ENCODE peak calls at places on chromosomes 5 and 9, in nine cellular contexts. One of them, this sample, is unnamed.

GRCh38 chr5:82312373-82312856 is 34.3 kb upstream of the RPS23 start:
- DNase-seq in activated CD4-positive, alpha-beta T cell treated with anti-CD3 and anti-CD28 coated beads, Interleukin-2, amount 50 U/mL, for 48 hours: peak
- DNase-seq in SHP77 treated with DMSO at 0.1 percent for 48 hours: peak
- DNase-seq in stimulated activated CD4-positive, alpha-beta T cell treated with anti-CD3 and anti-CD28 coated beads, Interleukin-2, amount 100 ng/mL, for 24 hours: peak
- DNase-seq in activated naive CD4-positive, alpha-beta T cell treated with anti-CD3 and anti-CD28 coated beads, Interleukin-2, amount 50 U/mL, for 16 hours: peak
- DNase-seq in A549: peak
- DNase-seq in cardiac fibroblast: peak
- DNase-seq in iris pigment epithelial cell: peak
- DNase-seq in AG09309: no peak
- DNase-seq in this sample: peak

GRCh38 chr9:127123239-127123935 is 952 bp upstream of the ANGPTL2 start:
- DNase-seq in activated CD4-positive, alpha-beta T cell treated with anti-CD3 and anti-CD28 coated beads, Interleukin-2, amount 50 U/mL, for 48 hours: no peak
- DNase-seq in SHP77 treated with DMSO at 0.1 percent for 48 hours: no peak
- DNase-seq in stimulated activated CD4-positive, alpha-beta T cell treated with anti-CD3 and anti-CD28 coated beads, Interleukin-2, amount 100 ng/mL, for 24 hours: no peak
- DNase-seq in activated naive CD4-positive, alpha-beta T cell treated with anti-CD3 and anti-CD28 coated beads, Interleukin-2, amount 50 U/mL, for 16 hours: no peak
- DNase-seq in A549: no peak
- DNase-seq in cardiac fibroblast: no peak
- DNase-seq in iris pigment epithelial cell: no peak
- DNase-seq in AG09309: no peak
- DNase-seq in this sample: no peak

GRCh38 chr5:131514316-131515275 is 120.4 kb downstream of the RAPGEF6 start:
- DNase-seq in activated CD4-positive, alpha-beta T cell treated with anti-CD3 and anti-CD28 coated beads, Interleukin-2, amount 50 U/mL, for 48 hours: no peak
- DNase-seq in SHP77 treated with DMSO at 0.1 percent for 48 hours: no peak
- DNase-seq in stimulated activated CD4-positive, alpha-beta T cell treated with anti-CD3 and anti-CD28 coated beads, Interleukin-2, amount 100 ng/mL, for 24 hours: no peak
- DNase-seq in activated naive CD4-positive, alpha-beta T cell treated with anti-CD3 and anti-CD28 coated beads, Interleukin-2, amount 50 U/mL, for 16 hours: no peak
- DNase-seq in A549: no peak
- DNase-seq in cardiac fibroblast: peak
- DNase-seq in iris pigment epithelial cell: peak
- DNase-seq in AG09309: no peak
- DNase-seq in this sample: no peak

GRCh38 chr5:179023528-179024189 is at the start of gene ZNF879:
- DNase-seq in activated CD4-positive, alpha-beta T cell treated with anti-CD3 and anti-CD28 coated beads, Interleukin-2, amount 50 U/mL, for 48 hours: peak
- DNase-seq in SHP77 treated with DMSO at 0.1 percent for 48 hours: peak
- DNase-seq in stimulated activated CD4-positive, alpha-beta T cell treated with anti-CD3 and anti-CD28 coated beads, Interleukin-2, amount 100 ng/mL, for 24 hours: peak
- DNase-seq in activated naive CD4-positive, alpha-beta T cell treated with anti-CD3 and anti-CD28 coated beads, Interleukin-2, amount 50 U/mL, for 16 hours: peak
- DNase-seq in A549: peak
- DNase-seq in cardiac fibroblast: peak
- DNase-seq in iris pigment epithelial cell: peak
- DNase-seq in AG09309: peak
- DNase-seq in this sample: no peak

GRCh38 chr5:157761690-157762611 is 18.4 kb downstream of the LSM11 start:
- DNase-seq in activated CD4-positive, alpha-beta T cell treated with anti-CD3 and anti-CD28 coated beads, Interleukin-2, amount 50 U/mL, for 48 hours: no peak
- DNase-seq in SHP77 treated with DMSO at 0.1 percent for 48 hours: peak
- DNase-seq in stimulated activated CD4-positive, alpha-beta T cell treated with anti-CD3 and anti-CD28 coated beads, Interleukin-2, amount 100 ng/mL, for 24 hours: no peak
- DNase-seq in activated naive CD4-positive, alpha-beta T cell treated with anti-CD3 and anti-CD28 coated beads, Interleukin-2, amount 50 U/mL, for 16 hours: no peak
- DNase-seq in A549: peak
- DNase-seq in cardiac fibroblast: peak
- DNase-seq in iris pigment epithelial cell: peak
- DNase-seq in AG09309: peak
- DNase-seq in this sample: peak

GRCh38 chr5:80990971-80991370 is 30.8 kb downstream of the RASGRF2 start:
- DNase-seq in activated CD4-positive, alpha-beta T cell treated with anti-CD3 and anti-CD28 coated beads, Interleukin-2, amount 50 U/mL, for 48 hours: no peak
- DNase-seq in SHP77 treated with DMSO at 0.1 percent for 48 hours: no peak
- DNase-seq in stimulated activated CD4-positive, alpha-beta T cell treated with anti-CD3 and anti-CD28 coated beads, Interleukin-2, amount 100 ng/mL, for 24 hours: no peak
- DNase-seq in activated naive CD4-positive, alpha-beta T cell treated with anti-CD3 and anti-CD28 coated beads, Interleukin-2, amount 50 U/mL, for 16 hours: no peak
- DNase-seq in A549: no peak
- DNase-seq in cardiac fibroblast: no peak
- DNase-seq in iris pigment epithelial cell: peak
- DNase-seq in AG09309: no peak
- DNase-seq in this sample: peak

GRCh38 chr9:97617939-97618416 is 15.2 kb downstream of the TSTD2 start:
- DNase-seq in activated CD4-positive, alpha-beta T cell treated with anti-CD3 and anti-CD28 coated beads, Interleukin-2, amount 50 U/mL, for 48 hours: no peak
- DNase-seq in SHP77 treated with DMSO at 0.1 percent for 48 hours: no peak
- DNase-seq in stimulated activated CD4-positive, alpha-beta T cell treated with anti-CD3 and anti-CD28 coated beads, Interleukin-2, amount 100 ng/mL, for 24 hours: no peak
- DNase-seq in activated naive CD4-positive, alpha-beta T cell treated with anti-CD3 and anti-CD28 coated beads, Interleukin-2, amount 50 U/mL, for 16 hours: no peak
- DNase-seq in A549: no peak
- DNase-seq in cardiac fibroblast: no peak
- DNase-seq in iris pigment epithelial cell: no peak
- DNase-seq in AG09309: no peak
- DNase-seq in this sample: no peak

GRCh38 chr5:76682395-76682794 is 33.5 kb upstream of the F2R start:
- DNase-seq in activated CD4-positive, alpha-beta T cell treated with anti-CD3 and anti-CD28 coated beads, Interleukin-2, amount 50 U/mL, for 48 hours: no peak
- DNase-seq in SHP77 treated with DMSO at 0.1 percent for 48 hours: no peak
- DNase-seq in stimulated activated CD4-positive, alpha-beta T cell treated with anti-CD3 and anti-CD28 coated beads, Interleukin-2, amount 100 ng/mL, for 24 hours: no peak
- DNase-seq in activated naive CD4-positive, alpha-beta T cell treated with anti-CD3 and anti-CD28 coated beads, Interleukin-2, amount 50 U/mL, for 16 hours: no peak
- DNase-seq in A549: no peak
- DNase-seq in cardiac fibroblast: no peak
- DNase-seq in iris pigment epithelial cell: no peak
- DNase-seq in AG09309: no peak
- DNase-seq in this sample: no peak

GRCh38 chr9:127546125-127546832 is 65.8 kb upstream of the STXBP1 start:
- DNase-seq in activated CD4-positive, alpha-beta T cell treated with anti-CD3 and anti-CD28 coated beads, Interleukin-2, amount 50 U/mL, for 48 hours: no peak
- DNase-seq in SHP77 treated with DMSO at 0.1 percent for 48 hours: no peak
- DNase-seq in stimulated activated CD4-positive, alpha-beta T cell treated with anti-CD3 and anti-CD28 coated beads, Interleukin-2, amount 100 ng/mL, for 24 hours: no peak
- DNase-seq in activated naive CD4-positive, alpha-beta T cell treated with anti-CD3 and anti-CD28 coated beads, Interleukin-2, amount 50 U/mL, for 16 hours: no peak
- DNase-seq in A549: no peak
- DNase-seq in cardiac fibroblast: no peak
- DNase-seq in iris pigment epithelial cell: no peak
- DNase-seq in AG09309: no peak
- DNase-seq in this sample: no peak

GRCh38 chr5:34976347-34976746 is 47.0 kb downstream of the DNAJC21 start:
- DNase-seq in activated CD4-positive, alpha-beta T cell treated with anti-CD3 and anti-CD28 coated beads, Interleukin-2, amount 50 U/mL, for 48 hours: no peak
- DNase-seq in SHP77 treated with DMSO at 0.1 percent for 48 hours: no peak
- DNase-seq in stimulated activated CD4-positive, alpha-beta T cell treated with anti-CD3 and anti-CD28 coated beads, Interleukin-2, amount 100 ng/mL, for 24 hours: no peak
- DNase-seq in activated naive CD4-positive, alpha-beta T cell treated with anti-CD3 and anti-CD28 coated beads, Interleukin-2, amount 50 U/mL, for 16 hours: no peak
- DNase-seq in A549: no peak
- DNase-seq in cardiac fibroblast: no peak
- DNase-seq in iris pigment epithelial cell: no peak
- DNase-seq in AG09309: no peak
- DNase-seq in this sample: no peak

GRCh38 chr5:163115011-163115410 is 322.4 kb upstream of the CCNG1 start:
- DNase-seq in activated CD4-positive, alpha-beta T cell treated with anti-CD3 and anti-CD28 coated beads, Interleukin-2, amount 50 U/mL, for 48 hours: no peak
- DNase-seq in SHP77 treated with DMSO at 0.1 percent for 48 hours: no peak
- DNase-seq in stimulated activated CD4-positive, alpha-beta T cell treated with anti-CD3 and anti-CD28 coated beads, Interleukin-2, amount 100 ng/mL, for 24 hours: no peak
- DNase-seq in activated naive CD4-positive, alpha-beta T cell treated with anti-CD3 and anti-CD28 coated beads, Interleukin-2, amount 50 U/mL, for 16 hours: no peak
- DNase-seq in A549: no peak
- DNase-seq in cardiac fibroblast: no peak
- DNase-seq in iris pigment epithelial cell: no peak
- DNase-seq in AG09309: no peak
- DNase-seq in this sample: no peak

GRCh38 chr5:112491257-112491656 is 72.2 kb upstream of the EPB41L4A start:
- DNase-seq in activated CD4-positive, alpha-beta T cell treated with anti-CD3 and anti-CD28 coated beads, Interleukin-2, amount 50 U/mL, for 48 hours: no peak
- DNase-seq in SHP77 treated with DMSO at 0.1 percent for 48 hours: no peak
- DNase-seq in stimulated activated CD4-positive, alpha-beta T cell treated with anti-CD3 and anti-CD28 coated beads, Interleukin-2, amount 100 ng/mL, for 24 hours: no peak
- DNase-seq in activated naive CD4-positive, alpha-beta T cell treated with anti-CD3 and anti-CD28 coated beads, Interleukin-2, amount 50 U/mL, for 16 hours: no peak
- DNase-seq in A549: peak
- DNase-seq in cardiac fibroblast: no peak
- DNase-seq in iris pigment epithelial cell: peak
- DNase-seq in AG09309: no peak
- DNase-seq in this sample: no peak

GRCh38 chr9:7045361-7045760 is 287.6 kb downstream of the KDM4C start:
- DNase-seq in activated CD4-positive, alpha-beta T cell treated with anti-CD3 and anti-CD28 coated beads, Interleukin-2, amount 50 U/mL, for 48 hours: no peak
- DNase-seq in SHP77 treated with DMSO at 0.1 percent for 48 hours: no peak
- DNase-seq in stimulated activated CD4-positive, alpha-beta T cell treated with anti-CD3 and anti-CD28 coated beads, Interleukin-2, amount 100 ng/mL, for 24 hours: no peak
- DNase-seq in activated naive CD4-positive, alpha-beta T cell treated with anti-CD3 and anti-CD28 coated beads, Interleukin-2, amount 50 U/mL, for 16 hours: no peak
- DNase-seq in A549: no peak
- DNase-seq in cardiac fibroblast: no peak
- DNase-seq in iris pigment epithelial cell: peak
- DNase-seq in AG09309: no peak
- DNase-seq in this sample: no peak

GRCh38 chr5:143826909-143827514 is 15.1 kb downstream of the HMHB1 start:
- DNase-seq in activated CD4-positive, alpha-beta T cell treated with anti-CD3 and anti-CD28 coated beads, Interleukin-2, amount 50 U/mL, for 48 hours: peak
- DNase-seq in SHP77 treated with DMSO at 0.1 percent for 48 hours: peak
- DNase-seq in stimulated activated CD4-positive, alpha-beta T cell treated with anti-CD3 and anti-CD28 coated beads, Interleukin-2, amount 100 ng/mL, for 24 hours: peak
- DNase-seq in activated naive CD4-positive, alpha-beta T cell treated with anti-CD3 and anti-CD28 coated beads, Interleukin-2, amount 50 U/mL, for 16 hours: no peak
- DNase-seq in A549: peak
- DNase-seq in cardiac fibroblast: no peak
- DNase-seq in iris pigment epithelial cell: no peak
- DNase-seq in AG09309: no peak
- DNase-seq in this sample: peak

GRCh38 chr5:98775962-98776687 is 2.7 kb downstream of the RGMB start:
- DNase-seq in activated CD4-positive, alpha-beta T cell treated with anti-CD3 and anti-CD28 coated beads, Interleukin-2, amount 50 U/mL, for 48 hours: no peak
- DNase-seq in SHP77 treated with DMSO at 0.1 percent for 48 hours: no peak
- DNase-seq in stimulated activated CD4-positive, alpha-beta T cell treated with anti-CD3 and anti-CD28 coated beads, Interleukin-2, amount 100 ng/mL, for 24 hours: no peak
- DNase-seq in activated naive CD4-positive, alpha-beta T cell treated with anti-CD3 and anti-CD28 coated beads, Interleukin-2, amount 50 U/mL, for 16 hours: no peak
- DNase-seq in A549: no peak
- DNase-seq in cardiac fibroblast: peak
- DNase-seq in iris pigment epithelial cell: peak
- DNase-seq in AG09309: no peak
- DNase-seq in this sample: no peak

GRCh38 chr9:129036241-129036922 is at the start of gene MIGA2:
- DNase-seq in activated CD4-positive, alpha-beta T cell treated with anti-CD3 and anti-CD28 coated beads, Interleukin-2, amount 50 U/mL, for 48 hours: peak
- DNase-seq in SHP77 treated with DMSO at 0.1 percent for 48 hours: peak
- DNase-seq in stimulated activated CD4-positive, alpha-beta T cell treated with anti-CD3 and anti-CD28 coated beads, Interleukin-2, amount 100 ng/mL, for 24 hours: peak
- DNase-seq in activated naive CD4-positive, alpha-beta T cell treated with anti-CD3 and anti-CD28 coated beads, Interleukin-2, amount 50 U/mL, for 16 hours: peak
- DNase-seq in A549: peak
- DNase-seq in cardiac fibroblast: peak
- DNase-seq in iris pigment epithelial cell: peak
- DNase-seq in AG09309: peak
- DNase-seq in this sample: peak

GRCh38 chr5:119358901-119359603 is 3.2 kb downstream of the TNFAIP8 start:
- DNase-seq in activated CD4-positive, alpha-beta T cell treated with anti-CD3 and anti-CD28 coated beads, Interleukin-2, amount 50 U/mL, for 48 hours: no peak
- DNase-seq in SHP77 treated with DMSO at 0.1 percent for 48 hours: no peak
- DNase-seq in stimulated activated CD4-positive, alpha-beta T cell treated with anti-CD3 and anti-CD28 coated beads, Interleukin-2, amount 100 ng/mL, for 24 hours: no peak
- DNase-seq in activated naive CD4-positive, alpha-beta T cell treated with anti-CD3 and anti-CD28 coated beads, Interleukin-2, amount 50 U/mL, for 16 hours: no peak
- DNase-seq in A549: no peak
- DNase-seq in cardiac fibroblast: no peak
- DNase-seq in iris pigment epithelial cell: no peak
- DNase-seq in AG09309: no peak
- DNase-seq in this sample: no peak

GRCh38 chr9:137478613-137479314 is 19.6 kb upstream of the NSMF start:
- DNase-seq in activated CD4-positive, alpha-beta T cell treated with anti-CD3 and anti-CD28 coated beads, Interleukin-2, amount 50 U/mL, for 48 hours: no peak
- DNase-seq in SHP77 treated with DMSO at 0.1 percent for 48 hours: peak
- DNase-seq in stimulated activated CD4-positive, alpha-beta T cell treated with anti-CD3 and anti-CD28 coated beads, Interleukin-2, amount 100 ng/mL, for 24 hours: no peak
- DNase-seq in activated naive CD4-positive, alpha-beta T cell treated with anti-CD3 and anti-CD28 coated beads, Interleukin-2, amount 50 U/mL, for 16 hours: peak
- DNase-seq in A549: no peak
- DNase-seq in cardiac fibroblast: no peak
- DNase-seq in iris pigment epithelial cell: peak
- DNase-seq in AG09309: no peak
- DNase-seq in this sample: no peak

GRCh38 chr5:106241409-106241808 is 1429.3 kb downstream of the EFNA5 start:
- DNase-seq in activated CD4-positive, alpha-beta T cell treated with anti-CD3 and anti-CD28 coated beads, Interleukin-2, amount 50 U/mL, for 48 hours: no peak
- DNase-seq in SHP77 treated with DMSO at 0.1 percent for 48 hours: no peak
- DNase-seq in stimulated activated CD4-positive, alpha-beta T cell treated with anti-CD3 and anti-CD28 coated beads, Interleukin-2, amount 100 ng/mL, for 24 hours: no peak
- DNase-seq in activated naive CD4-positive, alpha-beta T cell treated with anti-CD3 and anti-CD28 coated beads, Interleukin-2, amount 50 U/mL, for 16 hours: no peak
- DNase-seq in A549: no peak
- DNase-seq in cardiac fibroblast: no peak
- DNase-seq in iris pigment epithelial cell: peak
- DNase-seq in AG09309: no peak
- DNase-seq in this sample: no peak

GRCh38 chr5:171562822-171563221 is 143.4 kb downstream of the FGF18 start:
- DNase-seq in activated CD4-positive, alpha-beta T cell treated with anti-CD3 and anti-CD28 coated beads, Interleukin-2, amount 50 U/mL, for 48 hours: peak
- DNase-seq in SHP77 treated with DMSO at 0.1 percent for 48 hours: no peak
- DNase-seq in stimulated activated CD4-positive, alpha-beta T cell treated with anti-CD3 and anti-CD28 coated beads, Interleukin-2, amount 100 ng/mL, for 24 hours: peak
- DNase-seq in activated naive CD4-positive, alpha-beta T cell treated with anti-CD3 and anti-CD28 coated beads, Interleukin-2, amount 50 U/mL, for 16 hours: no peak
- DNase-seq in A549: no peak
- DNase-seq in cardiac fibroblast: no peak
- DNase-seq in iris pigment epithelial cell: peak
- DNase-seq in AG09309: no peak
- DNase-seq in this sample: no peak

GRCh38 chr5:59838989-59839388 is 54.5 kb downstream of the PDE4D start:
- DNase-seq in activated CD4-positive, alpha-beta T cell treated with anti-CD3 and anti-CD28 coated beads, Interleukin-2, amount 50 U/mL, for 48 hours: no peak
- DNase-seq in SHP77 treated with DMSO at 0.1 percent for 48 hours: no peak
- DNase-seq in stimulated activated CD4-positive, alpha-beta T cell treated with anti-CD3 and anti-CD28 coated beads, Interleukin-2, amount 100 ng/mL, for 24 hours: no peak
- DNase-seq in activated naive CD4-positive, alpha-beta T cell treated with anti-CD3 and anti-CD28 coated beads, Interleukin-2, amount 50 U/mL, for 16 hours: no peak
- DNase-seq in A549: no peak
- DNase-seq in cardiac fibroblast: no peak
- DNase-seq in iris pigment epithelial cell: peak
- DNase-seq in AG09309: no peak
- DNase-seq in this sample: no peak